ENCODE peak calls at places on chromosomes 7 and 10, in nine cellular contexts. One of them, this sample, is unnamed.

GRCh38 chr10:124459395-124459794 is 2.2 kb upstream of the LHPP start:
- DNase-seq in sigmoid colon: no peak
- DNase-seq in progenitor cell of endocrine pancreas: no peak
- DNase-seq in HAP-1: no peak
- DNase-seq in non-pigmented ciliary epithelial cell: no peak
- DNase-seq in activated naive CD4-positive, alpha-beta T cell: no peak
- DNase-seq in foreskin keratinocyte: peak
- DNase-seq in NCI-H2171 treated with DMSO at 0.1 percent for 48 hours: no peak
- DNase-seq in NCI-H69: no peak
- DNase-seq in this sample: no peak

GRCh38 chr7:17493451-17493850 is 195.0 kb downstream of the AHR start:
- DNase-seq in non-pigmented ciliary epithelial cell: no peak
- DNase-seq in NCI-H69: no peak
- DNase-seq in activated naive CD4-positive, alpha-beta T cell: no peak
- DNase-seq in progenitor cell of endocrine pancreas: no peak
- DNase-seq in HAP-1: no peak
- DNase-seq in NCI-H2171 treated with DMSO at 0.1 percent for 48 hours: no peak
- DNase-seq in foreskin keratinocyte: peak
- DNase-seq in sigmoid colon: no peak
- DNase-seq in this sample: no peak

GRCh38 chr7:142385528-142386340 is 127.9 kb upstream of the PRSS58 start:
- DNase-seq in NCI-H69: peak
- DNase-seq in sigmoid colon: no peak
- DNase-seq in foreskin keratinocyte: peak
- DNase-seq in non-pigmented ciliary epithelial cell: peak
- DNase-seq in NCI-H2171 treated with DMSO at 0.1 percent for 48 hours: peak
- DNase-seq in activated naive CD4-positive, alpha-beta T cell: no peak
- DNase-seq in progenitor cell of endocrine pancreas: no peak
- DNase-seq in HAP-1: peak
- DNase-seq in this sample: peak

GRCh38 chr7:17769918-17770317 is 170.4 kb downstream of the SNX13 start:
- DNase-seq in NCI-H69: peak
- DNase-seq in HAP-1: peak
- DNase-seq in non-pigmented ciliary epithelial cell: no peak
- DNase-seq in sigmoid colon: no peak
- DNase-seq in foreskin keratinocyte: peak
- DNase-seq in NCI-H2171 treated with DMSO at 0.1 percent for 48 hours: peak
- DNase-seq in progenitor cell of endocrine pancreas: peak
- DNase-seq in activated naive CD4-positive, alpha-beta T cell: peak
- DNase-seq in this sample: peak

GRCh38 chr10:124640538-124641231 is 103.5 kb downstream of the FAM53B start:
- DNase-seq in HAP-1: no peak
- DNase-seq in non-pigmented ciliary epithelial cell: no peak
- DNase-seq in sigmoid colon: no peak
- DNase-seq in NCI-H2171 treated with DMSO at 0.1 percent for 48 hours: no peak
- DNase-seq in NCI-H69: peak
- DNase-seq in progenitor cell of endocrine pancreas: no peak
- DNase-seq in foreskin keratinocyte: no peak
- DNase-seq in activated naive CD4-positive, alpha-beta T cell: no peak
- DNase-seq in this sample: no peak

GRCh38 chr7:149053885-149054284 is 25.6 kb upstream of the PDIA4 start:
- DNase-seq in HAP-1: no peak
- DNase-seq in progenitor cell of endocrine pancreas: no peak
- DNase-seq in activated naive CD4-positive, alpha-beta T cell: no peak
- DNase-seq in foreskin keratinocyte: no peak
- DNase-seq in sigmoid colon: no peak
- DNase-seq in non-pigmented ciliary epithelial cell: no peak
- DNase-seq in NCI-H2171 treated with DMSO at 0.1 percent for 48 hours: no peak
- DNase-seq in NCI-H69: no peak
- DNase-seq in this sample: no peak

GRCh38 chr7:147700702-147701101 is 889.9 kb upstream of the C7orf33 start:
- DNase-seq in progenitor cell of endocrine pancreas: no peak
- DNase-seq in activated naive CD4-positive, alpha-beta T cell: no peak
- DNase-seq in foreskin keratinocyte: no peak
- DNase-seq in non-pigmented ciliary epithelial cell: no peak
- DNase-seq in NCI-H2171 treated with DMSO at 0.1 percent for 48 hours: no peak
- DNase-seq in HAP-1: no peak
- DNase-seq in sigmoid colon: no peak
- DNase-seq in NCI-H69: peak
- DNase-seq in this sample: no peak

GRCh38 chr10:109517748-109518147 is 405.6 kb downstream of the XPNPEP1 start:
- DNase-seq in progenitor cell of endocrine pancreas: no peak
- DNase-seq in sigmoid colon: no peak
- DNase-seq in NCI-H69: no peak
- DNase-seq in NCI-H2171 treated with DMSO at 0.1 percent for 48 hours: no peak
- DNase-seq in foreskin keratinocyte: no peak
- DNase-seq in HAP-1: no peak
- DNase-seq in non-pigmented ciliary epithelial cell: no peak
- DNase-seq in activated naive CD4-positive, alpha-beta T cell: no peak
- DNase-seq in this sample: no peak

GRCh38 chr7:112995091-112995824 is 91.4 kb downstream of the GPR85 start:
- DNase-seq in NCI-H2171 treated with DMSO at 0.1 percent for 48 hours: no peak
- DNase-seq in NCI-H69: no peak
- DNase-seq in foreskin keratinocyte: peak
- DNase-seq in activated naive CD4-positive, alpha-beta T cell: no peak
- DNase-seq in progenitor cell of endocrine pancreas: no peak
- DNase-seq in sigmoid colon: no peak
- DNase-seq in non-pigmented ciliary epithelial cell: no peak
- DNase-seq in HAP-1: no peak
- DNase-seq in this sample: no peak

GRCh38 chr10:73625004-73625883 is 16.0 kb downstream of the MYOZ1 start:
- DNase-seq in NCI-H2171 treated with DMSO at 0.1 percent for 48 hours: peak
- DNase-seq in NCI-H69: peak
- DNase-seq in activated naive CD4-positive, alpha-beta T cell: no peak
- DNase-seq in foreskin keratinocyte: peak
- DNase-seq in non-pigmented ciliary epithelial cell: no peak
- DNase-seq in HAP-1: peak
- DNase-seq in progenitor cell of endocrine pancreas: peak
- DNase-seq in sigmoid colon: peak
- DNase-seq in this sample: peak

GRCh38 chr10:6493521-6494451 is 86.3 kb downstream of the PRKCQ start:
- DNase-seq in non-pigmented ciliary epithelial cell: peak
- DNase-seq in NCI-H69: no peak
- DNase-seq in HAP-1: no peak
- DNase-seq in sigmoid colon: no peak
- DNase-seq in activated naive CD4-positive, alpha-beta T cell: no peak
- DNase-seq in NCI-H2171 treated with DMSO at 0.1 percent for 48 hours: no peak
- DNase-seq in progenitor cell of endocrine pancreas: no peak
- DNase-seq in foreskin keratinocyte: peak
- DNase-seq in this sample: peak

GRCh38 chr10:79158402-79159097 is 89.8 kb downstream of the ZMIZ1 start:
- DNase-seq in foreskin keratinocyte: no peak
- DNase-seq in sigmoid colon: no peak
- DNase-seq in HAP-1: no peak
- DNase-seq in progenitor cell of endocrine pancreas: no peak
- DNase-seq in NCI-H2171 treated with DMSO at 0.1 percent for 48 hours: no peak
- DNase-seq in non-pigmented ciliary epithelial cell: no peak
- DNase-seq in NCI-H69: no peak
- DNase-seq in activated naive CD4-positive, alpha-beta T cell: no peak
- DNase-seq in this sample: no peak

GRCh38 chr10:116097239-116097751 is 175.7 kb downstream of the GFRA1 start:
- DNase-seq in HAP-1: no peak
- DNase-seq in non-pigmented ciliary epithelial cell: no peak
- DNase-seq in progenitor cell of endocrine pancreas: no peak
- DNase-seq in activated naive CD4-positive, alpha-beta T cell: no peak
- DNase-seq in foreskin keratinocyte: no peak
- DNase-seq in NCI-H2171 treated with DMSO at 0.1 percent for 48 hours: no peak
- DNase-seq in sigmoid colon: no peak
- DNase-seq in NCI-H69: no peak
- DNase-seq in this sample: no peak

GRCh38 chr7:106484562-106484961 is 176.4 kb downstream of the CCDC71L start:
- DNase-seq in non-pigmented ciliary epithelial cell: no peak
- DNase-seq in NCI-H69: no peak
- DNase-seq in sigmoid colon: peak
- DNase-seq in foreskin keratinocyte: no peak
- DNase-seq in progenitor cell of endocrine pancreas: no peak
- DNase-seq in activated naive CD4-positive, alpha-beta T cell: no peak
- DNase-seq in NCI-H2171 treated with DMSO at 0.1 percent for 48 hours: no peak
- DNase-seq in HAP-1: no peak
- DNase-seq in this sample: no peak

GRCh38 chr7:33722383-33723096 is 182.8 kb upstream of the BMPER start:
- DNase-seq in sigmoid colon: no peak
- DNase-seq in NCI-H2171 treated with DMSO at 0.1 percent for 48 hours: peak
- DNase-seq in HAP-1: no peak
- DNase-seq in progenitor cell of endocrine pancreas: peak
- DNase-seq in foreskin keratinocyte: peak
- DNase-seq in NCI-H69: no peak
- DNase-seq in activated naive CD4-positive, alpha-beta T cell: no peak
- DNase-seq in non-pigmented ciliary epithelial cell: peak
- DNase-seq in this sample: peak